ENCODE peak calls at places on chromosomes 4 and X, in four cellular contexts. One of them, this sample, is unnamed.

GRCh38 chrX:27915617-27916016 is 65.6 kb downstream of the DCAF8L1 start:
- DNase-seq in colonic mucosa: no peak
- DNase-seq in HFF-Myc: peak; percentile 25
- DNase-seq in RWPE1: no peak
- DNase-seq in this sample: peak; percentile 54

GRCh38 chrX:14356401-14356800 is 172.9 kb upstream of the GLRA2 start:
- DNase-seq in colonic mucosa: no peak
- DNase-seq in RWPE1: peak; percentile 7
- DNase-seq in HFF-Myc: no peak
- DNase-seq in this sample: no peak

GRCh38 chr4:84482564-84483563 is 16.2 kb downstream of the NKX6-1 start:
- DNase-seq in HFF-Myc: no peak
- DNase-seq in RWPE1: no peak
- DNase-seq in colonic mucosa: peak; percentile 72
- DNase-seq in this sample: no peak

GRCh38 chr4:156870166-156870565 is 101.4 kb downstream of the PDGFC start:
- DNase-seq in RWPE1: no peak
- DNase-seq in colonic mucosa: no peak
- DNase-seq in HFF-Myc: no peak
- DNase-seq in this sample: no peak

GRCh38 chr4:126441173-126441810 is 1126.5 kb downstream of the FAT4 start:
- DNase-seq in colonic mucosa: no peak
- DNase-seq in HFF-Myc: no peak
- DNase-seq in RWPE1: no peak
- DNase-seq in this sample: no peak

GRCh38 chrX:68196939-68197791 is 236.1 kb downstream of the OPHN1 start:
- DNase-seq in colonic mucosa: peak; percentile 50
- DNase-seq in HFF-Myc: no peak
- DNase-seq in RWPE1: peak; percentile 60
- DNase-seq in this sample: no peak

GRCh38 chr4:7650606-7651400 is 216.1 kb upstream of the PSAPL1 start:
- DNase-seq in RWPE1: no peak
- DNase-seq in HFF-Myc: no peak
- DNase-seq in colonic mucosa: no peak
- DNase-seq in this sample: peak; percentile 81

GRCh38 chr4:169309326-169309967 is 38.7 kb upstream of the SH3RF1 start:
- DNase-seq in HFF-Myc: no peak
- DNase-seq in RWPE1: no peak
- DNase-seq in colonic mucosa: no peak
- DNase-seq in this sample: no peak

GRCh38 chrX:131762802-131763234 is 218.9 kb downstream of the OR13H1 start:
- DNase-seq in colonic mucosa: peak; percentile 78
- DNase-seq in RWPE1: no peak
- DNase-seq in HFF-Myc: no peak
- DNase-seq in this sample: no peak

GRCh38 chrX:50691820-50692219 is 122.2 kb downstream of the SHROOM4 start:
- DNase-seq in RWPE1: peak; percentile 15
- DNase-seq in HFF-Myc: peak; percentile 5
- DNase-seq in colonic mucosa: peak; percentile 21
- DNase-seq in this sample: no peak

GRCh38 chrX:2576793-2577192 is 76.0 kb upstream of the DHRSX start:
- DNase-seq in colonic mucosa: no peak
- DNase-seq in HFF-Myc: no peak
- DNase-seq in RWPE1: peak; percentile 44
- DNase-seq in this sample: no peak

GRCh38 chrX:30957753-30958152 is 68.7 kb upstream of the TAB3 start:
- DNase-seq in colonic mucosa: no peak
- DNase-seq in HFF-Myc: no peak
- DNase-seq in RWPE1: peak; percentile 26
- DNase-seq in this sample: no peak

GRCh38 chr4:73776363-73776762 is 36.0 kb downstream of the CXCL8 start:
- DNase-seq in RWPE1: no peak
- DNase-seq in HFF-Myc: peak; percentile 39
- DNase-seq in colonic mucosa: peak; percentile 41
- DNase-seq in this sample: no peak

GRCh38 chr4:10020106-10020505 is 1.2 kb downstream of the SLC2A9 start:
- DNase-seq in HFF-Myc: no peak
- DNase-seq in colonic mucosa: no peak
- DNase-seq in RWPE1: no peak
- DNase-seq in this sample: no peak

GRCh38 chr4:5526070-5526831 is 182.1 kb downstream of the EVC2 start:
- DNase-seq in RWPE1: no peak
- DNase-seq in colonic mucosa: no peak
- DNase-seq in HFF-Myc: no peak
- DNase-seq in this sample: no peak

GRCh38 chr4:10554694-10555093 is 97.5 kb upstream of the ZNF518B start:
- DNase-seq in RWPE1: peak; percentile 27
- DNase-seq in colonic mucosa: peak; percentile 58
- DNase-seq in HFF-Myc: peak; percentile 39
- DNase-seq in this sample: no peak

GRCh38 chr4:92636038-92636825 is 332.5 kb downstream of the GRID2 start:
- DNase-seq in HFF-Myc: no peak
- DNase-seq in colonic mucosa: no peak
- DNase-seq in RWPE1: no peak
- DNase-seq in this sample: no peak

GRCh38 chr4:6272863-6273660 is 3.4 kb downstream of the WFS1 start:
- DNase-seq in HFF-Myc: peak; percentile 55
- DNase-seq in colonic mucosa: no peak
- DNase-seq in RWPE1: peak; percentile 45
- DNase-seq in this sample: no peak

GRCh38 chr4:113692809-113693411 is 68.6 kb downstream of the CAMK2D start:
- DNase-seq in HFF-Myc: no peak
- DNase-seq in colonic mucosa: no peak
- DNase-seq in RWPE1: no peak
- DNase-seq in this sample: no peak

GRCh38 chrX:70033348-70033747 is 16.4 kb downstream of the AWAT2 start:
- DNase-seq in RWPE1: no peak
- DNase-seq in HFF-Myc: no peak
- DNase-seq in colonic mucosa: peak; percentile 20
- DNase-seq in this sample: no peak

DNA sequence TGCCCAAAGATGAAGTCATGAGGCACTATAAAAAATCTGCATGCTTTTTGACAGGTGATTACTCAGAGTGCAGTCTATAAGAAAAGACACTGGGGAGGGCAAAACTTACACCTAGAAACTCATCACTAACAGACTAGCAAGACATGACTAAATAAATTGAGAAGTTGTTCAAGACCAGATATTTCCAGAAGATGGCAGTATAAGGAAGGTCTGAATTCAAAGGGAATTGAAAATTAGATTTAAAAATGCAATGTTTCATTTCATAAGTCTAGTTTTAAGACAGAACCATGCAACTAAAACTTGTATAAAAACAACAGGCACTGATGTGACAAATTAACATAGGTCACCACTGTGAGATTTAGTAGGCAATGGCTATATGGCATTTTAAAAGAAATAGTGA is 232.5 kb upstream of the POF1B start:
- DNase-seq in HFF-Myc: no peak
- DNase-seq in colonic mucosa: no peak
- DNase-seq in RWPE1: no peak
- DNase-seq in this sample: no peak
- TF ChIP-seq CTCF in HFF-Myc: no peak
- TF ChIP-seq CTCF in colonic mucosa: no peak
- TF ChIP-seq CTCF in RWPE1: peak; percentile 16
- TF ChIP-seq CTCF in this sample: no peak

DNA sequence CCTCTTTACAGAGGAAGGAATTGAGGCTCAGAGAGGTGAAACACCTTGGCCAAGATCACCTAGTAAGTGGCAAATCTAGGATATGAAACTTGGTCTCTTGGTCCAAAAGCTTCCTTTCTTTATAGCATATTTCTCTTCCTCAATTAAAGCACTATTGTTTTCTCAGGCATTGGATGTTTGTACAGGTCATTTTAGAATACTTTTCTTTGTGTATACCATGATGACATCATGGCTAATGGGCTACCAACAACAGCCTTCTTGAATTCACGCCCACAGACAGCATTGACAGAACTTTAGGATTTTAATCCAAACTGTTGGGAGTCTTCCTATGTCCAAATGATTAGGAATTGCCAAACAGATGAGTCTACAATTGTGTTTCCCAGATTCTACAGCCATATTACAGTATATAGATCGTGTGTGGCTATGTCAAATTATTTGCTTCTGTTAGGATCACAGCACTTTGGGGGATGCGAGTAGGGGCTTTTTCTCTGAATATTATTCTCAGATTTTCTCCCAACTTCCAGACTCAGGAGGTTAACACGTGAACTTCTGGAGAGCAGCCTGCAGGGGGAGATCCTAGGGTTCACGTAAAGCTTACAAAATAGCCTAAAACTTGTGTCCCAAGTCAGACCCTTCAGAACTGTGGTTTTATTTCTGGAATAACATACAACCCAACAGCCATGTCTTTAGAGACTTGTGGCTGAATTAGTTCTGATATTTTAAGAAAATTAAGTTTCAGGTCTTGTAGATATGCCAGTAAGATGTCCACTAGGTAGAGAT is 191.8 kb downstream of the SHROOM3 start:
- DNase-seq in RWPE1: no peak
- DNase-seq in colonic mucosa: no peak
- DNase-seq in HFF-Myc: no peak
- DNase-seq in this sample: no peak
- TF ChIP-seq CTCF in RWPE1: no peak
- TF ChIP-seq CTCF in colonic mucosa: no peak
- TF ChIP-seq CTCF in HFF-Myc: peak; percentile 48
- TF ChIP-seq CTCF in this sample: no peak

GRCh38 chr4:4328840-4329239 is 38.8 kb downstream of the ZBTB49 start:
- DNase-seq in colonic mucosa: no peak
- DNase-seq in RWPE1: no peak
- DNase-seq in HFF-Myc: no peak
- DNase-seq in this sample: peak; percentile 15

GRCh38 chr4:4329496-4329895 is 39.4 kb downstream of the ZBTB49 start:
- DNase-seq in HFF-Myc: no peak
- DNase-seq in RWPE1: no peak
- DNase-seq in colonic mucosa: no peak
- DNase-seq in this sample: no peak

GRCh38 chr4:4328206-4328605 is 38.2 kb downstream of the ZBTB49 start:
- DNase-seq in colonic mucosa: no peak
- DNase-seq in RWPE1: no peak
- DNase-seq in HFF-Myc: no peak
- DNase-seq in this sample: no peak

GRCh38 chr4:4326136-4326535 is 36.1 kb downstream of the ZBTB49 start:
- DNase-seq in HFF-Myc: no peak
- DNase-seq in colonic mucosa: no peak
- DNase-seq in RWPE1: no peak
- DNase-seq in this sample: peak; percentile 25

DNA sequence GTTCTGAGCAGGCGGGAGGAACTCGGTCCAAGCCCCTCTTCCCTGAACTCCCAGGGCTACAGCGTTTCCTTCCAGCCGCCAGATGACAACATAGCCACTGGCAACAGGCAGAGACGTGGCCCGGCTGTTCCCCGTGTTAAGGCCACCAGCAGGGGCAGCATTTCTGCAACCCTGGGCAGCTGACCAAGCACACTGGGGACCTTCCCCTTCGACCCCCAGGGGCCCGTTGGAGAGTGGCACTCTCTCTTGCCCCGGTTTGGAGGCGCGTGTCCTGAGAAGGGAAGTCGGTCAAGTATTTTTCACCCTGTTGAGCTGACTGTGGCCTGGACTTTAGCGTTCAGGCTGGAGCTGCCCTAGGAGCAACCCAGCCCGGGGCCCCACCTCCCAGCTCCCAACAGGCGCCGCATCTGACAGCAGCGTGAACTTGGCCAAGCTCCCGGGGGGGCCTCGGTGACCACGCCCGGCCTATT is 37.6 kb downstream of the ZBTB49 start:
- DNase-seq in HFF-Myc: no peak
- DNase-seq in colonic mucosa: no peak
- DNase-seq in RWPE1: no peak
- DNase-seq in this sample: peak; percentile 40
- TF ChIP-seq CTCF in HFF-Myc: peak; percentile 49
- TF ChIP-seq CTCF in colonic mucosa: no peak
- TF ChIP-seq CTCF in RWPE1: no peak
- TF ChIP-seq CTCF in this sample: peak; percentile 49

DNA sequence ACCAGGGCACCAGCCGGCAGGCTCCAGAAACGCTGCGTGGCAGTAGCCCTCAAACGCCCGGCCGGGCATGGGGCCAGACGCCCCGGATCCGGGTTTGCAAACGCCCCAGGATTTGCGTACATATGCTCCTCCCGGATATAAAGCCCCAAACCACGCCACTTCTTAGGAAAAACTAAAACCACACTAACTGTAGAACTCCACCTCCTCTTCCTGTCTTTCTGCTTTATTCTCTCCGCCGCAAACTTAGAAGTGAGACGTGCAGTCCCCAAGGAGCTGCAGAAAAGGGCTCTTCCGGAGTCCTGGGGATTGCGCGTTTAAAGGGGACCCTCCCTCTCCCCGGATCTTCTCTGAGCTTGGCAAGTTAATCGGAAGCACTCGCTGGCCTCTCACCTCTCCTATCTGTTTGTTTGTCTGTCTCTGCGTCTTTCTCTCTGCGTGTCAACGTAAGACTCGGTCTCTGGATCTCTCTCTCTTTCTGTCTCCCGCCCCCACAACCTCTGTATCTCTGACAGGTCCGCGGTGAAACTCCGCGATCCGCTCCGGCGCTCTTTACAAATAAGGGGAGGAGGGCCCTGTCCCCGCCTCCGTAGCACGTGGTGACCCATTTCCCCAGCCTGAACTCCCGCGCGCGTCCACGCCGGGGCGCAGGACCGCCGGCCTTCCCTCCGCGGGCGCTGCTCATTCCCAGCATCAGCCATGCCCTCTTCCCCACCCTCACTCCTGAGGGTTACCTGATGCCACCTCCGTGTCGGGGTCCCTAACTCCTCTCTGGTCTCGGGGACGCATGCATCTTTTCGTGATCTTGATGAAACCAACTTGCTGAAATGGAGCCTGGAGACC is at the start of gene SLC39A8:
- DNase-seq in HFF-Myc: peak; percentile 39
- DNase-seq in colonic mucosa: peak; percentile 95
- DNase-seq in RWPE1: peak; percentile 87
- DNase-seq in this sample: peak; percentile 84
- TF ChIP-seq CTCF in HFF-Myc: peak; percentile 65
- TF ChIP-seq CTCF in colonic mucosa: peak; percentile 84
- TF ChIP-seq CTCF in RWPE1: peak; percentile 86
- TF ChIP-seq CTCF in this sample: peak; percentile 94

This sample was measured in CD14-positive monocyte.